ENCODE peak calls at places on chromosomes 13 and 19, in five cellular contexts. A is H1, R is HCT116, T is K562, I is GM12878. D is an unnamed sample.

GRCh38 chr13:49272296-49272695 is 24.6 kb downstream of the CDADC1 start:
- DNase-seq in A (no peak), R (no peak), T (no peak), I (no peak), D (no peak)

GRCh38 chr13:19957320-19958118 is 1.0 kb upstream of the ZMYM2 start:
- DNase-seq in A (no peak), R (no peak), T (no peak), I (peak; percentile 60), D (no peak)

GRCh38 chr13:49020328-49020727 is 44.6 kb downstream of the FNDC3A start:
- DNase-seq in A (no peak), R (no peak), T (no peak), I (no peak), D (no peak)

GRCh38 chr13:23273498-23273897 is 92.7 kb downstream of the SGCG start:
- DNase-seq in A (no peak), R (no peak), T (no peak), I (no peak), D (no peak)

GRCh38 chr19:51367565-51368365 is 1.0 kb downstream of the CLDND2 start:
- DNase-seq in A (peak; percentile 98), R (peak; percentile 97), T (peak; percentile 96), I (peak; percentile 96), D (peak; percentile 63)

GRCh38 chr13:98423417-98423816 is 153.5 kb downstream of the STK24 start:
- DNase-seq in A (no peak), R (no peak), T (no peak), I (no peak), D (no peak)

GRCh38 chr13:93066187-93066586 is 160.4 kb upstream of the GPC6 start:
- DNase-seq in A (no peak), R (no peak), T (no peak), I (no peak), D (no peak)

GRCh38 chr13:65026505-65026904 is 2203.6 kb downstream of the PCDH9 start:
- DNase-seq in A (no peak), R (no peak), T (no peak), I (no peak), D (no peak)

GRCh38 chr19:13037161-13037560 is 41.9 kb downstream of the NFIX start:
- DNase-seq in A (no peak), R (no peak), T (no peak), I (no peak), D (no peak)

GRCh38 chr13:35771898-35772297 is 295.4 kb upstream of the MAB21L1 start:
- DNase-seq in A (peak; percentile 3), R (no peak), T (no peak), I (no peak), D (no peak)

GRCh38 chr13:35770756-35771291 is 294.3 kb upstream of the MAB21L1 start:
- DNase-seq in A (no peak), R (no peak), T (no peak), I (no peak), D (no peak)

GRCh38 chr13:35768551-35768950 is 292.1 kb upstream of the MAB21L1 start:
- DNase-seq in A (no peak), R (no peak), T (no peak), I (no peak), D (no peak)

GRCh38 chr13:35768126-35768525 is 291.6 kb upstream of the MAB21L1 start:
- DNase-seq in A (no peak), R (no peak), T (no peak), I (no peak), D (no peak)

DNA sequence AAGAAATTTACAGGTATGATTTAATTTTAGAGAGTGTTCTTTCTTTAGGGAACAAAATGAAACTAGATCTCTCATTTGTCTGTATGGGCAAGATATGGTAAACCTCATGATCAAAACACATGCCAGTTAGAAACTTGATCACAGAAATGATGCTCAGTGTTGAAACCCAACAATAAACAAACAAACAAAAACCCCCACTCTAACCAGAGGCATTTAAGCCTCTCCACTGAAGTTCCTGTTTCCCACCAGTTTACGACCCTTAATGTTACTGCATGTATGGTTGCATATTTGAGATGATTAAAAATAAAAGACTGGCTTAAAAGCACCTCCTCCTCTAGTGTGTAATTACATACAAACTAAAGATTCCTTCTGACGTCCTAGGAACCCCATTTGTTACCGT is 293.3 kb upstream of the MAB21L1 start:
- DNase-seq in A (no peak), R (no peak), T (no peak), I (no peak), D (no peak)
- H3K4me3 ChIP-seq in A (no peak overlapping the region), R (no peak overlapping the region), T (no peak overlapping the region), I (no peak overlapping the region), D (no peak overlapping the region)

DNA sequence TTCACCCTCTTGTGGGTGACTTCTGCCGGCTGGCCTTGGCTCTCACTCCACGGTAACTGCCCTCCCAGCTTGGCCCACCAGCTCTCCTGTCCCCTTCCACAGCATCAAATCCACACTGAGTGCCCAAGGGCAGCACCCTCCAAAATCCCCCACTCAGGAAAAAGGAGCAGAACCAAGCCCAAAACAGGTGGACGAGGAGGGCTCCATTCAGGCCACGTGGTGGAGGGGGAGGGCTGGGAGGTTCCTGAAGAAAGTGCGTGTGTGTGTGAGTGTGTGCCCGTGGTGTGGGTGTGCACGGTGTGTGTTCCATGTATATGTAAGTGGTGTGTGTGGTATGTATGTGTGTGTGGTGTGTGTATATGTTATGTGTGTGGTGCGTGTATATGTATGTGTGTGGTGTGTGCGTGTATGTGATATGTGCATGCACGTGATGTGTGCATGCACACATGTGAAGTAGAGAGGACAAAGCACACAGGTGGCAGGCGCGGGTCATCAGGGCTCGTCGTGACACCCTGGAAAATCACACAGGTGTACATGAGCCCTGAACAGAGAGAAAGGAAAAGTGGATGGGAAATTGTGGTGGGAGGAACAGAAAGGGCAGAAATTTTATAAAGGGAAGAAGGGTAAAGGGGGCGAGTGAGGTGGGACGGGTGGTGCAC is 76.9 kb downstream of the COL4A1 start:
- DNase-seq in A (no peak), R (no peak), T (no peak), I (no peak), D (no peak)
- TF ChIP-seq SIN3A in A (no peak), R (no peak), T (no peak), I (no peak), D (no peak)

GRCh38 chr19:48638831-48639381 is 1.7 kb upstream of the DBP start:
- DNase-seq in A (no peak), R (no peak), T (peak; percentile 78), I (no peak), D (no peak)
- H3K4me3 ChIP-seq in A (no peak overlapping the region), R (peak overlapping the region; percentile 57), T (peak overlapping the region; percentile 51), I (no peak overlapping the region), D (no peak overlapping the region)

GRCh38 chr13:110372676-110373075 is 65.6 kb downstream of the COL4A2 start:
- DNase-seq in A (no peak), R (no peak), T (no peak), I (no peak), D (no peak)
- TF ChIP-seq SIN3A in A (no peak), R (no peak), T (no peak), I (no peak), D (no peak)

DNA sequence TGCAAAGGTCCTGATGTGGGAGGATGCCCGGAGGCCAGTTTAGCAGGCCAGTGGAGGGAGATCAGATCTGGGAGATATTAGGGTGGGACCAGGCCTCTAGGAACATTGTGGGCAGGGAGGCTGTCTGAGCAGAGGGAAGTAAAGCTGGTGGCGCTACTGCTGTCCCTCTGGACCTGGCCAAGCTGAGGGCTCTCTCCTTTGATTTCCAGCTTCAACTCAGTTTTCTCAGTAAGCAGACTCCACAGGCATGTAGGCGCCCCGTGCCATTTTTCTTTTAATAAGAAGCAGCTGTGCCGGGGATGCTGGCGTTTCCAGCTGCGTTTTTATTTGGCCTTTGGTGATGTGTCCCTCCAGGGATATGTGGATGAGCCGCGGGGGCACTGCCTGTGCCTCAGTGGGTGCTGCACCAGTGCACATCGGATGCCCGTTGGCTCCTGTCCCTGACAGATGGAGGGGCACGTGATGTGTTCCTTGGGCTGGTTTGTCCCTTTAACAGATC is 6.7 kb downstream of the DNM2 start:
- DNase-seq in A (no peak), R (no peak), T (no peak), I (no peak), D (no peak)
- H3K4me3 ChIP-seq in A (no peak overlapping the region), R (no peak overlapping the region), T (no peak overlapping the region), I (no peak overlapping the region), D (no peak overlapping the region)

DNA sequence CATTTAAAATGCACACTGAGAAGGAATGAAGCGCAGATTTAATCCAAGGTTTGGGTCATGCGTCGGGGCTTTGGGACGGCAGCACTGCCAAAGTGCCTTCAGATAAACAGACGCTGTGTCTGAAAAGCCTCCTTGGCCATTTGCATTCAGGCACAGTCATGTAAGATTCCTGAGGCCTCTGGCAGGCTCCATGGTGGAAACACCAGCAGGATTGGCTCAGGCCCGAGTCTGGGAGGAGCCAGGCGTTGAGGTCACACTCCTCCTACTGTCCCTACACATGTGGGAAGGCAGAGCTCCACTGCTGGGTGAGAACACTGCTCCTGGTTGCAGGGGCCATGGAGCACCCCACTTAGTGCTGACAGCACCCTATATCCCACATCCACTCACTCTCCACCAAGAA is 113.3 kb upstream of the KL start:
- DNase-seq in A (no peak), R (no peak), T (no peak), I (no peak), D (no peak)
- TF ChIP-seq SIN3A in A (no peak), R (no peak), T (no peak), I (no peak), D (no peak)

GRCh38 chr19:35557539-35558399 is 5.7 kb downstream of the ATP4A start:
- DNase-seq in A (peak; percentile 86), R (peak; percentile 51), T (peak; percentile 94), I (no peak), D (no peak)
- H3K4me3 ChIP-seq in A (peak overlapping the region; percentile 52), R (peak overlapping the region; percentile 40), T (peak overlapping the region; percentile 55), I (peak overlapping the region; percentile 36), D (peak overlapping the region; percentile 70)

DNA sequence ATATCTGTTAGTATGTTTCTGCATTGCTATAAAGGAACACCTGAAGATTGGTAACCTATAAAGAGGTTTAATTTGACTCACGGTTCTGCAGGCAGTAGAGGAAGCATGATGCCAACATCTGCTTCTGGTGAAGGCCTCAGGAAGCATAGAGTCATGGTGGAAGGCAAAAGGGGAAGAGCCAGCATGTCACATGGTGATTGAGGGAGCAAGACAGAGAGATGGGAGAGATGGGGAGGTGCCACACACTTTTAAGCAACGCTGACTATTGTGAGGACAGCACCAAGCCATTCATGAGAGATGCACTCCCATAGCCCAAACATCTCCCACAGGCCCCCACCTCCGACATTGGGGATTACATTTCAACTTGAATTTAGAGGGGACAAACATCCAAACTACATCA is 32.8 kb downstream of the COG6 start:
- DNase-seq in A (no peak), R (no peak), T (no peak), I (no peak), D (no peak)
- TF ChIP-seq SIN3A in A (no peak), R (no peak), T (no peak), I (no peak), D (no peak)